ENCODE peak calls at places on chromosome 15, in five cellular contexts. U is small intestine; I is CD4-positive, CD25-positive, alpha-beta regulatory T cell; R is CD8-positive, alpha-beta memory T cell; Z is ovary. N is an unnamed sample. For H3K4me1, the result is how much of the 10 kb centered on the place peaks cover.

GRCh38 chr15:44296625-44297524 is 8.4 kb downstream of the GOLM2 start:
- DNase-seq in U (peak), I (no peak), R (no peak), Z (no peak), N (no peak)

GRCh38 chr15:65400760-65401606 is 21.8 kb downstream of the IGDCC4 start:
- DNase-seq in U (peak), I (peak), R (peak), Z (peak), N (peak)

GRCh38 chr15:101808201-101808600 is 3.8 kb upstream of the OR4F15 start:
- DNase-seq in U (no peak), I (no peak), R (no peak), Z (no peak), N (no peak)

GRCh38 chr15:61389334-61390028 is 160.4 kb upstream of the RORA start:
- DNase-seq in U (no peak), I (no peak), R (no peak), Z (no peak), N (no peak)

GRCh38 chr15:91807122-91807521 is 46.4 kb upstream of the SLCO3A1 start:
- DNase-seq in U (no peak), I (no peak), R (no peak), Z (no peak), N (no peak)

GRCh38 chr15:45116482-45117326 is 2.6 kb downstream of the DUOXA2 start:
- DNase-seq in U (no peak), I (no peak), R (no peak), Z (no peak), N (no peak)

GRCh38 chr15:51076898-51077564 is 17.7 kb downstream of the TNFAIP8L3 start:
- DNase-seq in U (no peak), I (no peak), R (no peak), Z (peak), N (peak)

GRCh38 chr15:84736375-84736774 is 12.0 kb upstream of the ZNF592 start:
- DNase-seq in U (peak), I (peak), R (peak), Z (no peak), N (no peak)

GRCh38 chr15:85865070-85865684 is 70.5 kb upstream of the KLHL25 start:
- DNase-seq in U (no peak), I (peak), R (no peak), Z (no peak), N (peak)

GRCh38 chr15:65868546-65869126 is 655 bp upstream of the RAB11A start:
- DNase-seq in U (no peak), I (no peak), R (no peak), Z (no peak), N (no peak)

GRCh38 chr15:49521802-49522201 is 98.8 kb downstream of the FGF7 start:
- DNase-seq in U (no peak), I (no peak), R (no peak), Z (no peak), N (no peak)

GRCh38 chr15:45341775-45342174 is 36.6 kb downstream of the GATM start:
- DNase-seq in U (no peak), I (no peak), R (no peak), Z (no peak), N (no peak)

GRCh38 chr15:33292718-33293307 is 18.0 kb upstream of the RYR3 start:
- DNase-seq in U (peak), I (peak), R (no peak), Z (peak), N (peak)

GRCh38 chr15:38070778-38071177 is 136.3 kb downstream of the TMCO5A start:
- DNase-seq in U (no peak), I (no peak), R (no peak), Z (no peak), N (no peak)

GRCh38 chr15:48433226-48433886 is 102.1 kb downstream of the DUT start:
- DNase-seq in U (no peak), I (no peak), R (no peak), Z (no peak), N (no peak)

GRCh38 chr15:81981888-81982287 is 63.9 kb downstream of the MEX3B start:
- DNase-seq in U (no peak), I (no peak), R (no peak), Z (no peak), N (no peak)

GRCh38 chr15:63892794-63893441 is 59.2 kb upstream of the HERC1 start:
- DNase-seq in U (peak), I (peak), R (peak), Z (no peak), N (no peak)

GRCh38 chr15:100885116-100885515 is 5.5 kb downstream of the ALDH1A3 start:
- DNase-seq in U (no peak), I (no peak), R (no peak), Z (no peak), N (no peak)

GRCh38 chr15:26736502-26737248 is 36.2 kb downstream of the GABRB3 start:
- DNase-seq in U (no peak), I (no peak), R (no peak), Z (no peak), N (no peak)

GRCh38 chr15:99863527-99864198 is 130.4 kb upstream of the LYSMD4 start:
- DNase-seq in U (no peak), I (no peak), R (no peak), Z (no peak), N (no peak)

GRCh38 chr15:53978248-53978906 is at the start of gene UNC13C:
- DNase-seq in U (no peak), I (no peak), R (no peak), Z (peak), N (peak)

GRCh38 chr15:20351448-20351961 is 190.1 kb downstream of the GOLGA6L6 start:
- DNase-seq in U (no peak), I (no peak), R (no peak), Z (no peak), N (no peak)

GRCh38 chr15:101049856-101050646 is 130.9 kb downstream of the LRRK1 start:
- DNase-seq in U (no peak), I (no peak), R (no peak), Z (peak), N (peak)

GRCh38 chr15:70923311-70924080 is 30.9 kb downstream of the LRRC49 start:
- DNase-seq in U (peak), I (no peak), R (no peak), Z (no peak), N (no peak)

GRCh38 chr15:78461171-78461881 is 23.3 kb downstream of the IREB2 start:
- DNase-seq in U (no peak), I (peak), R (no peak), Z (no peak), N (no peak)

GRCh38 chr15:38688761-38689160 is 124.1 kb upstream of the RASGRP1 start:
- DNase-seq in U (peak), I (peak), R (peak), Z (no peak), N (no peak)

GRCh38 chr15:28101201-28101600 is 2.1 kb upstream of the OCA2 start:
- DNase-seq in U (no peak), I (no peak), R (no peak), Z (no peak), N (no peak)

GRCh38 chr15:99409560-99409959 is 156.2 kb upstream of the MEF2A start:
- DNase-seq in U (no peak), I (no peak), R (no peak), Z (no peak), N (no peak)

GRCh38 chr15:62578548-62578947 is 413.5 kb upstream of the C2CD4B start:
- DNase-seq in U (peak), I (no peak), R (no peak), Z (no peak), N (no peak)

GRCh38 chr15:100350434-100351226 is 8.9 kb upstream of the ADAMTS17 start:
- DNase-seq in U (no peak), I (no peak), R (no peak), Z (no peak), N (no peak)

GRCh38 chr15:67043939-67044771 is 21.2 kb upstream of the SMAD3 start:
- DNase-seq in U (no peak), I (no peak), R (no peak), Z (no peak), N (no peak)

GRCh38 chr15:35307676-35308075 is 222.6 kb upstream of the NANOGP8 start:
- DNase-seq in U (no peak), I (no peak), R (no peak), Z (no peak), N (no peak)
- H3K4me1 ChIP-seq in U (under half), I (under half), R (under half), Z (under half), N (under half)

DNA sequence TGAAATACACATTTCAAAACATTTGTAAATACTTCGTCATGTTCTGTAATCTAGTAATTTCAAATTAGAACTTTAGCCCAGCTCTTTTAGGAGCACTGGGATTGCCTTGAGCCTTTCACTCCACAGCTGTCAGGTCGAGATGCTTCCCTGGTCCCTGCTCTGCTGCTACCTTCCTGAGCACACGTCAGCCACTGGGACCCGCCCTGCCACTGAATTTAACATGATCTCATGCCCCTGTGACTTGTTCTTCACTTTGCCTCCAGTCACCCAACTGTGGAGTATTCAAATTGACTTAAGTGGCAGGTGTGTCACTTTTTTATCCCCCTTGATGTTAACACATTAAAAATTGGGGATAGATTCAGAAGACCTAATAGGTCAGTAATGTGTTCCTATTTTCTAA is 3.3 kb downstream of the ARRDC4 start:
- DNase-seq in U (peak), I (no peak), R (no peak), Z (no peak), N (no peak)
- H3K4me3 ChIP-seq in U (no peak), I (no peak), R (no peak), Z (no peak), N (no peak)

DNA sequence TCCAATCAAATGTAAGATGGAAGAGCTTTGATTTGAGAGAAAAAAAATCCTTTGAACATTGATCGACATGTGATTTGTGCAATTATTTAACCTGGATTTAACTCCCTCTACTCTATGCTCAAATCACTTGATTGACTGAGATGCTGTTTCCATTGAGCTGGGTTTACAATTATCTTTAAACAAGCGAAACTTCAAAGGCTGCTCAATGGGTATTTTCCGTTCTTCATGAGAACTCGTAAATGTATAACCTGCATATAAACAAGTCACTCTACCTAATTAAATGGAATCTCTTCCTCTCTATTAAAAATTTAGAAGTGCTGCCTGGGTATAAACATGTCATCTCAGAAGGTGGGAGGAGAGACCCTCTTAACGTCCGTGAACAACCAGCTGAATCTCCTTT is 71.9 kb downstream of the ANXA2 start:
- DNase-seq in U (no peak), I (no peak), R (no peak), Z (no peak), N (no peak)
- H3K4me1 ChIP-seq in U (under half), I (under half), R (under half), Z (under half), N (under half)

GRCh38 chr15:87570186-87570585 is 686.4 kb downstream of the NTRK3 start:
- DNase-seq in U (peak), I (no peak), R (no peak), Z (no peak), N (no peak)
- H3K4me3 ChIP-seq in U (no peak), I (peak), R (no peak), Z (peak), N (no peak)

N was measured in testis.